ENCODE peak calls at places on chromosomes 3 and 15, in four cellular contexts. Z is HS-27A, I is EL, Q is NCI-H1417. P is an unnamed sample.

GRCh38 chr15:43270676-43271306 is 4.1 kb upstream of the TGM5 start:
- DNase-seq in Z (no peak), I (no peak), Q (no peak), P (no peak)

GRCh38 chr3:25664066-25664809 is 469 bp downstream of the TOP2B start:
- DNase-seq in Z (no peak), I (peak; percentile 57), Q (peak; percentile 88), P (peak; percentile 62)

GRCh38 chr15:80536231-80536630 is 132.0 kb downstream of the ARNT2 start:
- DNase-seq in Z (no peak), I (no peak), Q (peak; percentile 67), P (peak; percentile 98)

GRCh38 chr3:127702151-127702578 is 29.4 kb downstream of the ABTB1 start:
- DNase-seq in Z (no peak), I (no peak), Q (no peak), P (no peak)

GRCh38 chr3:40680685-40681657 is 156.2 kb downstream of the ZNF621 start:
- DNase-seq in Z (no peak), I (no peak), Q (no peak), P (no peak)

GRCh38 chr15:83631534-83631933 is 22.4 kb upstream of the ADAMTSL3 start:
- DNase-seq in Z (no peak), I (no peak), Q (no peak), P (no peak)

GRCh38 chr3:39103324-39103693 is 4.1 kb downstream of the GORASP1 start:
- DNase-seq in Z (no peak), I (no peak), Q (no peak), P (no peak)

GRCh38 chr3:58584690-58585004 is 7.5 kb upstream of the FAM107A start:
- DNase-seq in Z (no peak), I (no peak), Q (no peak), P (no peak)

GRCh38 chr15:85318048-85318731 is 62.2 kb upstream of the AKAP13 start:
- DNase-seq in Z (peak; percentile 80), I (peak; percentile 94), Q (peak; percentile 37), P (peak; percentile 48)

GRCh38 chr3:51945926-51946500 is 3.9 kb downstream of the PARP3 start:
- DNase-seq in Z (no peak), I (no peak), Q (no peak), P (no peak)